ENCODE peak calls at places on chromosomes 16 and 17, in four cellular contexts. E, T, N and G are unnamed samples.

GRCh38 chr17:20262116-20262977 is 205.0 kb downstream of the LGALS9B start:
- DNase-seq in E (no peak), T (no peak), N (no peak), G (no peak)

GRCh38 chr16:72905581-72905980 is 142.3 kb downstream of the ZFHX3 start:
- DNase-seq in N (peak), E (no peak), T (no peak), G (no peak)

GRCh38 chr16:35452471-35452870 is 1993.1 kb downstream of the TP53TG3F start:
- DNase-seq in E (no peak), T (no peak), N (no peak), G (no peak)

GRCh38 chr16:24976971-24977672 is 38.0 kb downstream of the ARHGAP17 start:
- DNase-seq in N (no peak), T (no peak), E (no peak), G (no peak)

GRCh38 chr17:48770954-48771353 is 42.4 kb upstream of the HOXB13 start:
- DNase-seq in N (no peak), E (no peak), T (no peak), G (no peak)

GRCh38 chr17:28908640-28909098 is 5.8 kb upstream of the DHRS13 start:
- DNase-seq in T (no peak), N (peak), E (no peak), G (no peak)

GRCh38 chr17:4938069-4938491 is 1.8 kb downstream of the SLC25A11 start:
- DNase-seq in T (no peak), N (no peak), E (no peak), G (no peak)

GRCh38 chr17:50661795-50662391 is 27.2 kb downstream of the ABCC3 start:
- DNase-seq in T (peak), N (peak), E (peak), G (peak)

GRCh38 chr17:15998031-15998574 is 1.4 kb downstream of the ZSWIM7 start:
- DNase-seq in T (no peak), E (no peak), N (no peak), G (no peak)

GRCh38 chr17:74677558-74678466 is 34.9 kb downstream of the CD300LF start:
- DNase-seq in E (no peak), T (no peak), N (peak), G (no peak)

GRCh38 chr17:57663326-57664070 is 81.6 kb downstream of the CCDC182 start:
- DNase-seq in T (no peak), E (no peak), N (no peak), G (no peak)

GRCh38 chr16:47887496-47887895 is 268.3 kb downstream of the ABCC12 start:
- DNase-seq in N (peak), E (no peak), T (no peak), G (no peak)

GRCh38 chr16:80806957-80807356 is 2.6 kb upstream of the CDYL2 start:
- DNase-seq in T (no peak), N (peak), E (no peak), G (no peak)

GRCh38 chr16:10242076-10242475 is 59.8 kb upstream of the GRIN2A start:
- DNase-seq in E (no peak), T (no peak), N (no peak), G (no peak)

GRCh38 chr17:28828294-28829040 is 14.1 kb downstream of the FAM222B start:
- DNase-seq in E (peak), T (no peak), N (peak), G (no peak)

GRCh38 chr17:15954222-15954621 is 9.3 kb downstream of the ADORA2B start:
- DNase-seq in E (no peak), N (peak), T (no peak), G (no peak)

GRCh38 chr17:9294661-9295210 is 273.4 kb downstream of the NTN1 start:
- DNase-seq in E (no peak), N (no peak), T (no peak), G (no peak)

GRCh38 chr17:64133546-64134215 is 3.7 kb upstream of the ERN1 start:
- DNase-seq in E (no peak), N (peak), T (peak), G (no peak)

GRCh38 chr17:10295728-10296343 is 77.0 kb downstream of the MYH13 start:
- DNase-seq in E (no peak), T (peak), N (peak), G (no peak)

GRCh38 chr17:69348441-69348840 is 21.5 kb upstream of the ABCA5 start:
- DNase-seq in T (no peak), N (no peak), E (no peak), G (no peak)

GRCh38 chr17:42087042-42087701 is 11.1 kb downstream of the ZNF385C start:
- DNase-seq in N (no peak), E (no peak), T (no peak), G (no peak)

GRCh38 chr17:57866319-57866718 is 16.5 kb upstream of the MRPS23 start:
- DNase-seq in T (no peak), E (no peak), N (no peak), G (no peak)

GRCh38 chr17:81991684-81992513 is 14.5 kb downstream of the ASPSCR1 start:
- DNase-seq in T (no peak), E (peak), N (peak), G (peak)

GRCh38 chr17:20271016-20271610 is 196.2 kb downstream of the LGALS9B start:
- DNase-seq in E (no peak), T (no peak), N (no peak), G (no peak)

GRCh38 chr16:85124636-85125346 is 12.5 kb upstream of the CIBAR2 start:
- DNase-seq in T (no peak), E (no peak), N (no peak), G (no peak)

GRCh38 chr16:79272141-79272577 is 328.4 kb downstream of the MAF start:
- DNase-seq in E (no peak), N (no peak), T (no peak), G (no peak)

GRCh38 chr17:63286254-63286653 is 159.9 kb downstream of the CYB561 start:
- DNase-seq in N (no peak), T (no peak), E (no peak), G (no peak)